ENCODE peak calls at places on chromosomes 11 and 22, in four cellular contexts. P is NCI-H1092 treated with DMSO at 0.1 percent for 48 hours, Q is endothelial cell, R is Caki2. T is an unnamed sample.

GRCh38 chr11:46006418-46007070 is 84.1 kb downstream of the LARGE2 start:
- DNase-seq in P (peak; percentile 79), Q (peak; percentile 31), R (peak; percentile 6), T (peak; percentile 89)

GRCh38 chr22:23837911-23838685 is 708 bp downstream of the DERL3 start:
- DNase-seq in P (no peak), Q (no peak), R (no peak), T (no peak)

GRCh38 chr11:10298342-10298741 is 4.3 kb upstream of the SBF2 start:
- DNase-seq in P (no peak), Q (no peak), R (peak; percentile 41), T (peak; percentile 98)

GRCh38 chr11:130583866-130584265 is 135.4 kb downstream of the ADAMTS15 start:
- DNase-seq in P (no peak), Q (no peak), R (no peak), T (no peak)

GRCh38 chr22:27296091-27296675 is 505.4 kb downstream of the MN1 start:
- DNase-seq in P (no peak), Q (no peak), R (no peak), T (no peak)

GRCh38 chr22:17302616-17303015 is 66.6 kb upstream of the CECR2 start:
- DNase-seq in P (no peak), Q (no peak), R (no peak), T (no peak)

GRCh38 chr22:45946805-45947600 is 30.0 kb downstream of the WNT7B start:
- DNase-seq in P (no peak), Q (no peak), R (peak; percentile 33), T (no peak)

GRCh38 chr11:125569913-125570621 is 790 bp downstream of the EI24 start:
- DNase-seq in P (peak; percentile 23), Q (no peak), R (no peak), T (peak; percentile 9)